ENCODE peak calls at places on chromosomes 12 and 14, in nine cellular contexts. One of them, this sample, is unnamed.

GRCh38 chr14:91111443-91111842 is 2.4 kb upstream of the DGLUCY start:
- DNase-seq in LoVo: peak
- DNase-seq in upper lobe of right lung: no peak
- DNase-seq in HEK293T: no peak
- DNase-seq in posterior vena cava: no peak
- DNase-seq in CD8-positive, alpha-beta memory T cell: no peak
- DNase-seq in AG04450: no peak
- DNase-seq in progenitor cell of endocrine pancreas: no peak
- DNase-seq in activated gamma-delta T cell treated with anti-CD3 and anti-CD28 coated beads, Interleukin-2, amount 50 U/mL, for 16 hours: no peak
- DNase-seq in this sample: no peak

GRCh38 chr12:58504539-58504938 is 415.8 kb downstream of the LRIG3 start:
- DNase-seq in HEK293T: no peak
- DNase-seq in CD8-positive, alpha-beta memory T cell: no peak
- DNase-seq in upper lobe of right lung: no peak
- DNase-seq in LoVo: no peak
- DNase-seq in activated gamma-delta T cell treated with anti-CD3 and anti-CD28 coated beads, Interleukin-2, amount 50 U/mL, for 16 hours: no peak
- DNase-seq in posterior vena cava: no peak
- DNase-seq in AG04450: no peak
- DNase-seq in progenitor cell of endocrine pancreas: no peak
- DNase-seq in this sample: no peak

GRCh38 chr12:25051583-25052190 is 102.8 kb upstream of the BCAT1 start:
- DNase-seq in CD8-positive, alpha-beta memory T cell: peak
- DNase-seq in AG04450: no peak
- DNase-seq in LoVo: no peak
- DNase-seq in HEK293T: no peak
- DNase-seq in posterior vena cava: no peak
- DNase-seq in upper lobe of right lung: no peak
- DNase-seq in activated gamma-delta T cell treated with anti-CD3 and anti-CD28 coated beads, Interleukin-2, amount 50 U/mL, for 16 hours: peak
- DNase-seq in progenitor cell of endocrine pancreas: no peak
- DNase-seq in this sample: no peak

GRCh38 chr14:88852632-88853031 is 28.2 kb downstream of the TTC8 start:
- DNase-seq in upper lobe of right lung: no peak
- DNase-seq in AG04450: no peak
- DNase-seq in progenitor cell of endocrine pancreas: no peak
- DNase-seq in CD8-positive, alpha-beta memory T cell: no peak
- DNase-seq in activated gamma-delta T cell treated with anti-CD3 and anti-CD28 coated beads, Interleukin-2, amount 50 U/mL, for 16 hours: no peak
- DNase-seq in posterior vena cava: no peak
- DNase-seq in HEK293T: no peak
- DNase-seq in LoVo: no peak
- DNase-seq in this sample: no peak

GRCh38 chr14:101582294-101582693 is 21.0 kb downstream of the DIO3 start:
- DNase-seq in LoVo: no peak
- DNase-seq in CD8-positive, alpha-beta memory T cell: no peak
- DNase-seq in activated gamma-delta T cell treated with anti-CD3 and anti-CD28 coated beads, Interleukin-2, amount 50 U/mL, for 16 hours: no peak
- DNase-seq in upper lobe of right lung: no peak
- DNase-seq in posterior vena cava: peak
- DNase-seq in progenitor cell of endocrine pancreas: no peak
- DNase-seq in AG04450: no peak
- DNase-seq in HEK293T: no peak
- DNase-seq in this sample: no peak

GRCh38 chr12:114902665-114903393 is 218.9 kb upstream of the TBX3 start:
- DNase-seq in posterior vena cava: no peak
- DNase-seq in upper lobe of right lung: no peak
- DNase-seq in AG04450: peak
- DNase-seq in CD8-positive, alpha-beta memory T cell: no peak
- DNase-seq in progenitor cell of endocrine pancreas: no peak
- DNase-seq in HEK293T: no peak
- DNase-seq in LoVo: no peak
- DNase-seq in activated gamma-delta T cell treated with anti-CD3 and anti-CD28 coated beads, Interleukin-2, amount 50 U/mL, for 16 hours: no peak
- DNase-seq in this sample: no peak

GRCh38 chr14:63470877-63471565 is 72.2 kb downstream of the PPP2R5E start:
- DNase-seq in HEK293T: no peak
- DNase-seq in AG04450: peak
- DNase-seq in LoVo: peak
- DNase-seq in upper lobe of right lung: no peak
- DNase-seq in progenitor cell of endocrine pancreas: no peak
- DNase-seq in activated gamma-delta T cell treated with anti-CD3 and anti-CD28 coated beads, Interleukin-2, amount 50 U/mL, for 16 hours: no peak
- DNase-seq in posterior vena cava: no peak
- DNase-seq in CD8-positive, alpha-beta memory T cell: no peak
- DNase-seq in this sample: no peak

GRCh38 chr12:132160671-132161045 is 16.4 kb downstream of the NOC4L start:
- DNase-seq in HEK293T: no peak
- DNase-seq in upper lobe of right lung: peak
- DNase-seq in posterior vena cava: no peak
- DNase-seq in CD8-positive, alpha-beta memory T cell: no peak
- DNase-seq in LoVo: no peak
- DNase-seq in AG04450: no peak
- DNase-seq in progenitor cell of endocrine pancreas: no peak
- DNase-seq in activated gamma-delta T cell treated with anti-CD3 and anti-CD28 coated beads, Interleukin-2, amount 50 U/mL, for 16 hours: no peak
- DNase-seq in this sample: no peak

GRCh38 chr14:94367347-94367746 is 21.1 kb downstream of the SERPINA1 start:
- DNase-seq in activated gamma-delta T cell treated with anti-CD3 and anti-CD28 coated beads, Interleukin-2, amount 50 U/mL, for 16 hours: no peak
- DNase-seq in posterior vena cava: no peak
- DNase-seq in upper lobe of right lung: peak
- DNase-seq in LoVo: no peak
- DNase-seq in HEK293T: no peak
- DNase-seq in progenitor cell of endocrine pancreas: no peak
- DNase-seq in CD8-positive, alpha-beta memory T cell: no peak
- DNase-seq in AG04450: no peak
- DNase-seq in this sample: no peak

GRCh38 chr12:13957576-13957975 is 23.8 kb downstream of the GRIN2B start:
- DNase-seq in CD8-positive, alpha-beta memory T cell: no peak
- DNase-seq in upper lobe of right lung: no peak
- DNase-seq in posterior vena cava: no peak
- DNase-seq in AG04450: no peak
- DNase-seq in progenitor cell of endocrine pancreas: no peak
- DNase-seq in HEK293T: no peak
- DNase-seq in LoVo: no peak
- DNase-seq in activated gamma-delta T cell treated with anti-CD3 and anti-CD28 coated beads, Interleukin-2, amount 50 U/mL, for 16 hours: no peak
- DNase-seq in this sample: no peak

GRCh38 chr14:39265741-39266588 is 32.2 kb downstream of the MIA2 start:
- DNase-seq in AG04450: no peak
- DNase-seq in activated gamma-delta T cell treated with anti-CD3 and anti-CD28 coated beads, Interleukin-2, amount 50 U/mL, for 16 hours: no peak
- DNase-seq in progenitor cell of endocrine pancreas: no peak
- DNase-seq in HEK293T: no peak
- DNase-seq in upper lobe of right lung: no peak
- DNase-seq in LoVo: no peak
- DNase-seq in CD8-positive, alpha-beta memory T cell: no peak
- DNase-seq in posterior vena cava: no peak
- DNase-seq in this sample: no peak

GRCh38 chr12:45273717-45274271 is 57.9 kb downstream of the ANO6 start:
- DNase-seq in HEK293T: no peak
- DNase-seq in activated gamma-delta T cell treated with anti-CD3 and anti-CD28 coated beads, Interleukin-2, amount 50 U/mL, for 16 hours: no peak
- DNase-seq in progenitor cell of endocrine pancreas: no peak
- DNase-seq in AG04450: peak
- DNase-seq in upper lobe of right lung: no peak
- DNase-seq in CD8-positive, alpha-beta memory T cell: no peak
- DNase-seq in posterior vena cava: peak
- DNase-seq in LoVo: peak
- DNase-seq in this sample: no peak

GRCh38 chr12:109627633-109628032 is 54.0 kb downstream of the MVK start:
- DNase-seq in CD8-positive, alpha-beta memory T cell: no peak
- DNase-seq in progenitor cell of endocrine pancreas: no peak
- DNase-seq in HEK293T: no peak
- DNase-seq in AG04450: no peak
- DNase-seq in posterior vena cava: no peak
- DNase-seq in activated gamma-delta T cell treated with anti-CD3 and anti-CD28 coated beads, Interleukin-2, amount 50 U/mL, for 16 hours: no peak
- DNase-seq in upper lobe of right lung: no peak
- DNase-seq in LoVo: no peak
- DNase-seq in this sample: no peak

GRCh38 chr12:3228587-3228986 is 151.4 kb downstream of the TSPAN9 start:
- DNase-seq in LoVo: no peak
- DNase-seq in HEK293T: no peak
- DNase-seq in AG04450: no peak
- DNase-seq in posterior vena cava: no peak
- DNase-seq in progenitor cell of endocrine pancreas: no peak
- DNase-seq in CD8-positive, alpha-beta memory T cell: no peak
- DNase-seq in upper lobe of right lung: no peak
- DNase-seq in activated gamma-delta T cell treated with anti-CD3 and anti-CD28 coated beads, Interleukin-2, amount 50 U/mL, for 16 hours: no peak
- DNase-seq in this sample: no peak

GRCh38 chr12:100435948-100436347 is 37.7 kb upstream of the NR1H4 start:
- DNase-seq in AG04450: no peak
- DNase-seq in LoVo: no peak
- DNase-seq in HEK293T: no peak
- DNase-seq in activated gamma-delta T cell treated with anti-CD3 and anti-CD28 coated beads, Interleukin-2, amount 50 U/mL, for 16 hours: no peak
- DNase-seq in CD8-positive, alpha-beta memory T cell: no peak
- DNase-seq in progenitor cell of endocrine pancreas: no peak
- DNase-seq in posterior vena cava: no peak
- DNase-seq in upper lobe of right lung: no peak
- DNase-seq in this sample: no peak

GRCh38 chr12:32483499-32483898 is 84.1 kb downstream of the FGD4 start:
- DNase-seq in upper lobe of right lung: no peak
- DNase-seq in activated gamma-delta T cell treated with anti-CD3 and anti-CD28 coated beads, Interleukin-2, amount 50 U/mL, for 16 hours: no peak
- DNase-seq in LoVo: no peak
- DNase-seq in HEK293T: no peak
- DNase-seq in progenitor cell of endocrine pancreas: no peak
- DNase-seq in AG04450: no peak
- DNase-seq in CD8-positive, alpha-beta memory T cell: no peak
- DNase-seq in posterior vena cava: no peak
- DNase-seq in this sample: no peak